ENCODE peak calls at places on chromosomes 1 and 21, in four cellular contexts. I, D, M and L are unnamed samples.

GRCh38 chr1:111202707-111203623 is 2.5 kb upstream of the DENND2D start:
- DNase-seq in D (no peak), M (no peak), I (no peak), L (peak; percentile 35)

GRCh38 chr21:45279446-45280177 is 8.1 kb downstream of the POFUT2 start:
- DNase-seq in I (no peak), M (no peak), D (no peak), L (no peak)

GRCh38 chr1:225944951-225945350 is 3.9 kb upstream of the LEFTY2 start:
- DNase-seq in I (no peak), D (no peak), M (peak; percentile 14), L (no peak)

GRCh38 chr1:25068829-25069228 is 138.8 kb upstream of the RUNX3 start:
- DNase-seq in M (peak; percentile 37), D (no peak), I (no peak), L (no peak)

GRCh38 chr1:162380061-162380846 is 1.3 kb upstream of the C1orf226 start:
- DNase-seq in I (no peak), M (peak; percentile 77), D (no peak), L (no peak)

GRCh38 chr1:28323720-28324119 is 5.1 kb upstream of the MED18 start:
- DNase-seq in I (no peak), M (no peak), D (no peak), L (no peak)

GRCh38 chr21:41164981-41165650 is 2.8 kb upstream of the BACE2 start:
- DNase-seq in I (no peak), M (no peak), D (no peak), L (peak; percentile 5)

GRCh38 chr21:42837421-42838211 is 41.7 kb downstream of the WDR4 start:
- DNase-seq in I (no peak), D (no peak), M (peak; percentile 46), L (no peak)

DNA sequence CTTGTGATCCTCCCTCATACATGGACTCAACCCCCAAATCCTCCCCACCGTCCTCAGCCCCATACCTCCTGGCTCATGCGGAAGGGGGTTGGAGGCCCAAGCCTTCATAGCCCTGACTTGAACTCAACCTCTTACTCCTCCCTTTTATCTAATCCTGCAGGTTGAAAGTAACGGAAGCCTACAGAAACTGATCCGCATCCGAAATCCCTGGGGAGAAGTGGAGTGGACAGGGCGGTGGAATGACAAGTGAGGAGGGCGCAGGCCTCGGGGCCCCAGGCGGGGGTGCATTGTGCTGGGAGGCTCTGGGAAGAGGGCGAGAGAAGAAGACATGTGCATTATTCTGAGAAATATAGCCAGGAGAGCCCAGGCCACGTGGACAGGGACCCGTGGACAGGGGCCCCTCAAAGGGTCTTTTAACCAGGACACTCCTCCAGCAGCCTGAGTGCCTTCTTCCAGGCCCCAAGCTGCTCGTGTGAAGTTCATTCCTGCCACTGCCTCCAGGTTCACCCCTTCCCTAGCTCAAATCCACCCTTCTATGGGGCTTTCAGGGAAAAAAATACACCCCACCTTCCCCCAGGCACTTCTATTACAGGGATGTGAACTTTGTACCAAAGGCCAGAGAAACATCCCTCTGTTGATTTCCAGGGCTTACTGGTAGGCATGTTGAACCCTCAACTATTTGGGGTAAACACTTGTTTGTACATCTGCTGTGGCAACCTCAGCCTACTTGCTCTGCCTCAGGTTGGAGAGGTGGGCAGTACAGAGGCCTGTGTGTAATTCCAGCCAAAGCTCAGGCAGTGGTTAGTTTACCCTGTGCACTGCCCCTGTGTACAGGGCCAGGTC is 38.6 kb downstream of the CAPN2 start:
- DNase-seq in M (no peak), D (no peak), I (no peak), L (peak; percentile 38)
- TF ChIP-seq TARDBP in M (no peak), D (no peak), I (no peak), L (no peak)

DNA sequence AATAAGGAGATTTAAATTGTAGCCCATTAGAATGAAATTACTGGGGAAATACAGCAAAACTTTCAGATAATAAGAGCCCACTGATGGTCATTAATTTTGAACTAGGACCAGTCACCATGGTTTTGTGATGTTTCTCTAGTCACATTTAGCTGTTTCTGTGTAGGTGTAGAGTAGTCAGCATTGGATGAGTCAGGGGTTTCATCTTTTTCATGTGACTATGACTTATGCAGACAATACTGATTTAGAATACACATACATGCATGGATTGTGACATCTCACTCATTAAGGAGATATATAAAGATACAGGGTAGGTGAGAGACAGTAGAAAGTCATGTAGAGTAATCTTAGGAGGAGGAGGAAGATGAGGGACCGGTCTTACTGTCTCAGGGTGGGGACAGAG is 1192.7 kb downstream of the KCNT2 start:
- DNase-seq in D (no peak), I (no peak), M (no peak), L (no peak)
- TF ChIP-seq TARDBP in D (no peak), I (no peak), M (no peak), L (no peak)

DNA sequence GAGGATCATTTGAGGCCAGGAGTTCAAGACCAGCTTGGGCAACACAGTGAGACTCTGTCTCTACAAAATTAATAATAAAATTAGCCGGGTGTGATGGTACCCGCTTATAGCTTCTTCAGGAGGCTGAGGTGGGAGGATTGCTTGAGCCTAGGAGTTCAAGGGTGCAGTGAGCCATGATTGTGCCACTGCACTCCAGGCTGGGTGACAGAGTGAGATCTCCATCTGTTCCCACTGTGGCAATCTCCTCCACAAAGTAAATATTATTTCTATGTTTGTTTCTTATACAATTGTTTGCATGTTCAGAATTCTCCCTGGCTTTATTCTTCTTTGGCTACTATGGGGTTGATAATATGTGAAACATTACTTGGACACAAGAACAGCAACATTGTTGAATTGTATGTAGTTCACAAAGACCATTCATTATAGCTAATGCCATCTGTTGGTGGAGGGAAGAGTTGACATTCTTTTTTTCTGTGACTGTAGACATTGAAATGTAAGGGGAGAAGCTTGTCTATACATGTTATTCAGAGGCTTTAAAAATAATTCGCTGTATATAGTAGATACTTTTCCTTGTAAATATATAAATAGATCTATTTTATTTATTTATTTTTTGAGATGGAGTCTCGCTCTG is 47.8 kb upstream of the SRSF10 start:
- DNase-seq in I (no peak), D (peak; percentile 20), M (no peak), L (peak; percentile 60)
- TF ChIP-seq TARDBP in I (no peak), D (no peak), M (no peak), L (no peak)

GRCh38 chr1:229229137-229229720 is 41.7 kb upstream of the RAB4A start:
- DNase-seq in I (no peak), D (no peak), M (no peak), L (no peak)

GRCh38 chr1:229228522-229228921 is 42.4 kb upstream of the RAB4A start:
- DNase-seq in I (no peak), M (no peak), D (no peak), L (no peak)

GRCh38 chr1:229230893-229231753 is 39.8 kb upstream of the RAB4A start:
- DNase-seq in I (no peak), D (no peak), M (no peak), L (no peak)

GRCh38 chr1:229230136-229230892 is 40.6 kb upstream of the RAB4A start:
- DNase-seq in I (no peak), M (no peak), D (no peak), L (peak; percentile 24)

DNA sequence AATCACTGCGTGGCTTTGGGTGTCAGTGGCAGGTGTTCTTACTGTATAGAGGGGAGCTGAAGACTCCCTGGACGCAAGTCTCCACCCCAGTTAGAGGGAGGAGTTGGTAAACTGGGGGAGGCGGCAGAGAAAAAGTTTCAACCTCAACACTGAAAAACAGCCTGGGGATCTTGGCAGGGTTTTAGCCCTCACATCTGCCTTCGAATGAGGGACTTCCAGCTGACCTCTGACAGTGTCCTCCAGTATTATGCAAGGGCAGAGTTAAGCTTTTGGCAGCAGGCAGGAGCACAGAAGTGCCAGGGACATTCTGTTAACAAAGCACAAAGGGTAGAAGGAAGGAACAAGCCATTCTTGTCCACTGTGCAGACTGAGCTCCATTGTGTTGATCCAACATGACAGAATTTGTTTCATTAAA is 41.2 kb upstream of the RAB4A start:
- DNase-seq in I (no peak), M (no peak), D (no peak), L (peak; percentile 62)
- TF ChIP-seq TARDBP in I (no peak), M (no peak), D (no peak), L (no peak)

DNA sequence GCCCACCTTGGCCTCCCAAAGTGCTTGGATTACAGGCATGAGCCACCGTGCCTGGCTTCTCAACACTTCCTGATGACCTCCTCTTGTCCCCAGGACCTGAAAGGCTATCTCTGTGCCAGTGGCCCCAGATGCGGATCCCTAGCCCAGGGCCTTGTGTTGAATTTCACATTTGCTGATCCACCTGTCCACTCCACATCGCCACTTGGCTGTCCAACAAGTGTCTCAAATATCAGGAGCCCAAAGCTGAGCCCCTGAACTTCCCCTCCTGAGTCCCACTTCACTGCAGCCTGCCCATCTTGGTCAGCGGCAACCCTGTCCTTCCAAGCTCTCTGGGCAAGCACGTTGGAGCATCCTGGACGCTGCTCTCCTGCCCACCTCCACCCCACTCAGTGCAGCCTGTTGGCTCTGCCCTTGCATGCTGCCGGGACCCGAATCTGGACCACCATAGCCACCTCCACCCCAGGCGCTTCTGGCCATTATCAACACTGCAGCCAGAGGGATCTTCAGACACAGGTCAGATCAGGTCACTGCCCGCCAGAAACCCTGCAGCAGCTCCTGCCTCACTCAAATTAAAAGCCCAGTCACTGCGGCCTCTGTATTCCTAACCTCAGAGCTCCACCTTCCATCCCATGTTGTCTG is 352.5 kb upstream of the VAMP3 start:
- DNase-seq in I (no peak), M (no peak), D (no peak), L (no peak)
- TF ChIP-seq TARDBP in I (no peak), M (no peak), D (no peak), L (no peak)